ENCODE peak calls at places on chromosomes 2 and 18, in nine cellular contexts. X is brain microvascular endothelial cell; G is stimulated activated CD8-positive, alpha-beta memory T cell treated with anti-CD3 and anti-CD28 coated beads, Interleukin-4, amount 100 ng/mL, for 1 hour; V is fibroblast of the aortic adventitia; I is cardiac muscle cell; B is central memory CD4-positive, alpha-beta T cell; Q is T-helper 1 cell; K is mesendoderm; U is NAMALWA. A is an unnamed sample.

GRCh38 chr18:79616651-79617518 is 62.7 kb upstream of the CTDP1 start:
- DNase-seq in X (no peak), G (no peak), V (no peak), I (no peak), B (no peak), Q (no peak), K (peak; percentile 49), U (no peak), A (no peak)

GRCh38 chr2:69741281-69742169 is at the start of gene ANXA4:
- DNase-seq in X (peak; percentile 75), G (peak; percentile 28), V (peak; percentile 73), I (peak; percentile 52), B (peak; percentile 52), Q (peak; percentile 38), K (peak; percentile 65), U (no peak), A (peak; percentile 49)

GRCh38 chr18:58381676-58382411 is 247.0 kb downstream of the ALPK2 start:
- DNase-seq in X (no peak), G (no peak), V (no peak), I (no peak), B (no peak), Q (no peak), K (no peak), U (no peak), A (no peak)

GRCh38 chr2:210620456-210620855 is 64.1 kb downstream of the CPS1 start:
- DNase-seq in X (peak; percentile 16), G (no peak), V (peak; percentile 16), I (no peak), B (no peak), Q (no peak), K (peak; percentile 89), U (no peak), A (no peak)

GRCh38 chr2:166375736-166376487 is at the start of gene SCN9A:
- DNase-seq in X (peak; percentile 42), G (no peak), V (peak; percentile 46), I (peak; percentile 92), B (no peak), Q (no peak), K (peak; percentile 89), U (no peak), A (peak; percentile 1)

GRCh38 chr2:174158003-174158402 is 90.3 kb downstream of the OLA1 start:
- DNase-seq in X (peak; percentile 25), G (no peak), V (peak; percentile 44), I (peak; percentile 41), B (no peak), Q (no peak), K (peak; percentile 86), U (peak; percentile 70), A (peak; percentile 1)

GRCh38 chr2:108287169-108287568 is 1.5 kb upstream of the SULT1C2 start:
- DNase-seq in X (no peak), G (no peak), V (no peak), I (no peak), B (no peak), Q (no peak), K (no peak), U (no peak), A (no peak)

GRCh38 chr2:181810823-181811695 is 80.5 kb upstream of the ITPRID2 start:
- DNase-seq in X (peak; percentile 95), G (no peak), V (peak; percentile 95), I (no peak), B (no peak), Q (no peak), K (peak; percentile 89), U (no peak), A (no peak)

GRCh38 chr2:240789501-240790369 is 30.3 kb downstream of the KIF1A start:
- DNase-seq in X (no peak), G (no peak), V (no peak), I (no peak), B (no peak), Q (peak; percentile 2), K (no peak), U (no peak), A (no peak)

GRCh38 chr18:362914-363295 is 95.1 kb upstream of the THOC1 start:
- DNase-seq in X (no peak), G (no peak), V (peak; percentile 66), I (no peak), B (no peak), Q (no peak), K (no peak), U (no peak), A (no peak)

GRCh38 chr2:110650346-110650745 is 27.5 kb downstream of the BUB1 start:
- DNase-seq in X (no peak), G (no peak), V (no peak), I (no peak), B (no peak), Q (no peak), K (no peak), U (no peak), A (no peak)

GRCh38 chr2:7697052-7697451 is 779.8 kb downstream of the RNF144A start:
- DNase-seq in X (no peak), G (no peak), V (no peak), I (no peak), B (no peak), Q (no peak), K (peak; percentile 76), U (no peak), A (no peak)

GRCh38 chr2:36513661-36514060 is 84.3 kb downstream of the FEZ2 start:
- DNase-seq in X (no peak), G (no peak), V (no peak), I (no peak), B (no peak), Q (no peak), K (no peak), U (no peak), A (no peak)

GRCh38 chr2:237389831-237390230 is 24.1 kb downstream of the COL6A3 start:
- DNase-seq in X (no peak), G (no peak), V (peak; percentile 46), I (no peak), B (no peak), Q (no peak), K (no peak), U (no peak), A (no peak)

GRCh38 chr18:26526128-26526965 is 22.0 kb downstream of the KCTD1 start:
- DNase-seq in X (no peak), G (no peak), V (peak; percentile 46), I (no peak), B (no peak), Q (no peak), K (peak; percentile 74), U (no peak), A (no peak)

GRCh38 chr2:218260742-218261423 is at the start of gene GPBAR1:
- DNase-seq in X (no peak), G (no peak), V (no peak), I (peak; percentile 81), B (no peak), Q (no peak), K (peak; percentile 71), U (no peak), A (no peak)

GRCh38 chr2:68251855-68252406 is 401 bp downstream of the PPP3R1 start:
- DNase-seq in X (no peak), G (peak; percentile 10), V (no peak), I (peak; percentile 56), B (peak; percentile 45), Q (peak; percentile 17), K (peak; percentile 37), U (peak; percentile 54), A (peak; percentile 51)

GRCh38 chr2:188042412-188042811 is 249.3 kb upstream of the GULP1 start:
- DNase-seq in X (peak; percentile 54), G (no peak), V (peak; percentile 89), I (no peak), B (no peak), Q (no peak), K (peak; percentile 40), U (no peak), A (no peak)

GRCh38 chr2:180050246-180050645 is 43.1 kb upstream of the CWC22 start:
- DNase-seq in X (no peak), G (no peak), V (peak; percentile 36), I (no peak), B (no peak), Q (no peak), K (no peak), U (no peak), A (no peak)

GRCh38 chr2:127479219-127479825 is 47.0 kb downstream of the IWS1 start:
- DNase-seq in X (peak; percentile 12), G (no peak), V (peak; percentile 81), I (peak; percentile 73), B (peak; percentile 19), Q (no peak), K (peak; percentile 70), U (peak; percentile 74), A (peak; percentile 29)

GRCh38 chr2:12533337-12533736 is 183.4 kb upstream of the TRIB2 start:
- DNase-seq in X (no peak), G (no peak), V (no peak), I (no peak), B (no peak), Q (no peak), K (peak; percentile 53), U (no peak), A (no peak)

GRCh38 chr18:45821667-45822066 is 3.8 kb upstream of the SIGLEC15 start:
- DNase-seq in X (no peak), G (no peak), V (no peak), I (no peak), B (no peak), Q (no peak), K (no peak), U (no peak), A (no peak)

GRCh38 chr2:144694456-144694855 is 174.5 kb upstream of the ZEB2 start:
- DNase-seq in X (no peak), G (no peak), V (no peak), I (no peak), B (no peak), Q (no peak), K (no peak), U (no peak), A (no peak)

GRCh38 chr2:191478754-191479679 is 198.9 kb upstream of the NABP1 start:
- DNase-seq in X (peak; percentile 25), G (no peak), V (peak; percentile 84), I (peak; percentile 73), B (no peak), Q (no peak), K (peak; percentile 96), U (no peak), A (no peak)